ENCODE peak calls at places on chromosomes 7 and 10, in eight cellular contexts. R is astrocyte; A is astrocyte of the spinal cord; F is BE2C; M is CD4-positive, alpha-beta memory T cell; Z is gastrocnemius medialis; D is iPS-NIHi11; O is activated T-cell treated with anti-CD3 and anti-CD28 coated beads for 1 hour. Q is an unnamed sample.

GRCh38 chr10:109972372-109973001 is 35.3 kb upstream of the ADD3 start:
- DNase-seq in Z (no peak), D (no peak), O (no peak), F (peak; percentile 23), M (no peak), A (no peak), R (no peak), Q (no peak)

GRCh38 chr10:62373995-62374861 is at the start of gene ZNF365:
- DNase-seq in O (peak; percentile 9), F (peak; percentile 33), M (peak; percentile 47), A (peak; percentile 27), R (peak; percentile 52), D (peak; percentile 78), Z (no peak), Q (no peak)

GRCh38 chr10:77116904-77117303 is 520.7 kb downstream of the KCNMA1 start:
- DNase-seq in M (no peak), Z (no peak), A (no peak), F (no peak), R (peak; percentile 34), D (no peak), O (no peak), Q (no peak)

GRCh38 chr7:158017226-158018060 is 570.2 kb downstream of the PTPRN2 start:
- DNase-seq in O (no peak), F (no peak), M (no peak), A (no peak), R (no peak), Z (no peak), D (no peak), Q (no peak)

GRCh38 chr7:151251328-151251925 is 2.9 kb upstream of the SMARCD3 start:
- DNase-seq in M (no peak), Z (peak; percentile 43), R (peak; percentile 65), A (peak; percentile 68), D (no peak), F (peak; percentile 68), O (no peak), Q (no peak)

GRCh38 chr7:27424749-27425148 is 182.1 kb downstream of the EVX1 start:
- DNase-seq in Z (no peak), R (no peak), F (no peak), M (no peak), A (no peak), O (no peak), D (no peak), Q (no peak)

GRCh38 chr7:28046035-28046434 is 134.6 kb downstream of the JAZF1 start:
- DNase-seq in A (no peak), O (no peak), Z (no peak), F (no peak), M (no peak), D (no peak), R (no peak), Q (no peak)

GRCh38 chr10:24209421-24209770 is 458 bp downstream of the KIAA1217 start:
- DNase-seq in R (peak; percentile 59), A (no peak), M (no peak), F (no peak), Z (no peak), D (no peak), O (no peak), Q (no peak)

GRCh38 chr7:83819911-83820310 is 171.0 kb upstream of the SEMA3E start:
- DNase-seq in A (peak; percentile 3), D (no peak), Z (no peak), O (no peak), R (no peak), F (peak; percentile 31), M (no peak), Q (no peak)

GRCh38 chr10:43136995-43137700 is 1.1 kb upstream of the CSGALNACT2 start:
- DNase-seq in R (no peak), O (no peak), Z (no peak), M (no peak), A (peak; percentile 10), D (no peak), F (no peak), Q (no peak)

GRCh38 chr10:116891208-116891607 is 41.9 kb downstream of the ENO4 start:
- DNase-seq in A (peak; percentile 94), O (no peak), M (no peak), F (peak; percentile 31), R (peak; percentile 81), D (no peak), Z (no peak), Q (no peak)

GRCh38 chr10:97163646-97164535 is 21.9 kb downstream of the SLIT1 start:
- DNase-seq in O (no peak), A (no peak), M (no peak), Z (no peak), F (no peak), D (no peak), R (no peak), Q (no peak)

GRCh38 chr10:93893646-93894515 is at the start of gene SLC35G1:
- DNase-seq in D (peak; percentile 96), A (peak; percentile 58), O (peak; percentile 66), R (peak; percentile 35), Z (peak; percentile 45), F (peak; percentile 81), M (peak; percentile 63), Q (peak; percentile 50)

GRCh38 chr7:105691692-105692564 is 110.6 kb upstream of the EFCAB10 start:
- DNase-seq in F (no peak), M (peak; percentile 89), R (peak; percentile 66), Z (peak; percentile 51), A (peak; percentile 80), D (no peak), O (peak; percentile 51), Q (peak; percentile 39)

GRCh38 chr10:75407716-75408511 is 6.3 kb upstream of the ZNF503 start:
- DNase-seq in Z (no peak), A (peak; percentile 49), R (no peak), O (no peak), F (no peak), D (no peak), M (no peak), Q (no peak)

GRCh38 chr7:35021445-35021844 is 15.8 kb downstream of the DPY19L1 start:
- DNase-seq in O (no peak), Z (no peak), R (no peak), M (no peak), D (no peak), F (no peak), A (no peak), Q (no peak)

GRCh38 chr10:73759512-73760115 is 15.4 kb downstream of the SEC24C start:
- DNase-seq in Z (no peak), D (peak; percentile 36), A (no peak), O (no peak), R (no peak), F (no peak), M (peak; percentile 73), Q (peak; percentile 29)

GRCh38 chr7:12210179-12211053 is 678 bp upstream of the TMEM106B start:
- DNase-seq in D (peak; percentile 17), Z (peak; percentile 40), R (peak; percentile 41), M (no peak), O (peak; percentile 31), F (no peak), A (no peak), Q (no peak)

GRCh38 chr7:158263964-158264748 is 323.5 kb downstream of the PTPRN2 start:
- DNase-seq in M (no peak), R (no peak), D (no peak), Z (no peak), O (no peak), F (no peak), A (no peak), Q (no peak)

GRCh38 chr10:110487411-110488123 is 10.1 kb upstream of the DUSP5 start:
- DNase-seq in F (no peak), D (peak; percentile 59), R (no peak), Z (no peak), O (no peak), A (no peak), M (no peak), Q (no peak)

GRCh38 chr10:69375307-69376151 is 41.2 kb downstream of the TACR2 start:
- DNase-seq in M (no peak), R (no peak), Z (peak; percentile 92), A (no peak), O (no peak), F (no peak), D (peak; percentile 99), Q (no peak)

GRCh38 chr10:101050206-101051069 is 11.4 kb upstream of the KAZALD1 start:
- DNase-seq in A (peak; percentile 54), D (peak; percentile 90), Z (peak; percentile 57), M (peak; percentile 72), F (peak; percentile 78), R (no peak), O (peak; percentile 78), Q (no peak)

GRCh38 chr10:67839957-67840356 is 2.0 kb upstream of the DNAJC12 start:
- DNase-seq in O (no peak), F (no peak), D (no peak), R (peak; percentile 36), M (no peak), A (no peak), Z (no peak), Q (no peak)

GRCh38 chr10:122172311-122173008 is 98.6 kb upstream of the BTBD16 start:
- DNase-seq in F (no peak), M (no peak), A (no peak), Z (no peak), D (no peak), O (no peak), R (no peak), Q (no peak)

GRCh38 chr7:25385731-25386136 is 157.4 kb upstream of the NPVF start:
- DNase-seq in Z (no peak), M (no peak), F (no peak), D (no peak), R (no peak), A (no peak), O (no peak), Q (no peak)

GRCh38 chr7:26013551-26014083 is 138.4 kb upstream of the NFE2L3 start:
- DNase-seq in F (no peak), A (no peak), Z (no peak), R (no peak), O (no peak), D (peak; percentile 33), M (no peak), Q (no peak)

GRCh38 chr7:36400606-36401005 is 10.9 kb downstream of the ANLN start:
- DNase-seq in O (no peak), M (no peak), Z (no peak), A (peak; percentile 45), F (no peak), D (no peak), R (peak; percentile 66), Q (no peak)

GRCh38 chr7:69599879-69600764 is 1.8 kb downstream of the AUTS2 start:
- DNase-seq in O (no peak), A (no peak), F (peak; percentile 35), M (no peak), Z (no peak), D (no peak), R (peak; percentile 16), Q (no peak)

GRCh38 chr7:44959956-44960640 is 18.7 kb downstream of the MYO1G start:
- DNase-seq in R (no peak), D (no peak), F (no peak), A (no peak), O (no peak), M (no peak), Z (no peak), Q (no peak)

GRCh38 chr10:122276611-122277205 is 5.6 kb downstream of the BTBD16 start:
- DNase-seq in Z (peak; percentile 11), O (no peak), M (no peak), R (peak; percentile 43), A (peak; percentile 48), D (peak; percentile 65), F (no peak), Q (no peak)

GRCh38 chr7:12244694-12245093 is 33.6 kb downstream of the TMEM106B start:
- DNase-seq in Z (no peak), F (no peak), M (no peak), R (no peak), D (no peak), O (no peak), A (no peak), Q (no peak)

GRCh38 chr7:146701166-146701565 is 584.6 kb downstream of the CNTNAP2 start:
- DNase-seq in F (no peak), D (no peak), O (no peak), Z (no peak), R (no peak), A (peak; percentile 2), M (no peak), Q (no peak)

GRCh38 chr10:48600645-48601505 is 4.0 kb downstream of the ARHGAP22 start:
- DNase-seq in Z (no peak), D (no peak), F (no peak), M (no peak), R (no peak), O (no peak), A (no peak), Q (no peak)

GRCh38 chr7:620052-620451 is 100.4 kb upstream of the PDGFA start:
- DNase-seq in O (no peak), M (no peak), F (no peak), R (peak; percentile 89), Z (no peak), D (no peak), A (peak; percentile 87), Q (no peak)